ENCODE peak calls at places on chromosome 20, in eight cellular contexts. N is stromal cell of bone marrow; J is iPS DF 6.9; H is Calu3; G is A172; K is fibroblast of the conjunctiva; M is T-helper 9 cell; W is stimulated activated naive B cell treated with anti-CD40 and anti-IgM and Interleukin-4, amounts not matched to agents 10 μg/mL and 1 μg/mL and 100 μg/mL, for 72 hours. C is an unnamed sample.

GRCh38 chr20:51481311-51481997 is 61.1 kb downstream of the NFATC2 start:
- DNase-seq in N (no peak), J (no peak), H (peak; percentile 23), G (no peak), K (no peak), M (peak; percentile 31), W (no peak), C (no peak)

GRCh38 chr20:57629976-57630525 is 9.8 kb upstream of the ZBP1 start:
- DNase-seq in N (no peak), J (no peak), H (no peak), G (no peak), K (no peak), M (no peak), W (peak; percentile 54), C (no peak)

GRCh38 chr20:4027590-4028265 is 12.4 kb upstream of the RNF24 start:
- DNase-seq in N (no peak), J (no peak), H (no peak), G (no peak), K (no peak), M (no peak), W (no peak), C (no peak)

GRCh38 chr20:39245685-39246311 is 283.7 kb downstream of the DHX35 start:
- DNase-seq in N (no peak), J (no peak), H (no peak), G (no peak), K (no peak), M (no peak), W (no peak), C (no peak)

GRCh38 chr20:53028337-53029007 is 56.3 kb downstream of the TSHZ2 start:
- DNase-seq in N (peak; percentile 33), J (no peak), H (no peak), G (peak; percentile 5), K (no peak), M (no peak), W (no peak), C (no peak)

GRCh38 chr20:45328451-45328850 is 19.8 kb downstream of the SDC4 start:
- DNase-seq in N (no peak), J (no peak), H (no peak), G (no peak), K (no peak), M (no peak), W (no peak), C (no peak)

GRCh38 chr20:63351811-63352591 is 9.1 kb downstream of the CHRNA4 start:
- DNase-seq in N (no peak), J (no peak), H (no peak), G (no peak), K (no peak), M (no peak), W (no peak), C (no peak)

GRCh38 chr20:62860924-62861691 is 514 bp downstream of the TCFL5 start:
- DNase-seq in N (no peak), J (no peak), H (peak; percentile 46), G (no peak), K (no peak), M (peak; percentile 37), W (no peak), C (no peak)

GRCh38 chr20:59145926-59146800 is 17.5 kb upstream of the ZNF831 start:
- DNase-seq in N (no peak), J (no peak), H (no peak), G (no peak), K (no peak), M (no peak), W (no peak), C (no peak)

GRCh38 chr20:59584278-59584925 is 19.9 kb upstream of the PHACTR3 start:
- DNase-seq in N (no peak), J (no peak), H (no peak), G (no peak), K (no peak), M (no peak), W (no peak), C (no peak)

GRCh38 chr20:45945678-45946148 is 11.2 kb downstream of the PCIF1 start:
- DNase-seq in N (no peak), J (no peak), H (no peak), G (peak; percentile 95), K (no peak), M (no peak), W (no peak), C (no peak)

GRCh38 chr20:37315293-37316110 is 26.0 kb downstream of the MANBAL start:
- DNase-seq in N (peak; percentile 68), J (no peak), H (no peak), G (no peak), K (no peak), M (no peak), W (peak; percentile 61), C (no peak)

GRCh38 chr20:48198951-48199431 is 413.7 kb upstream of the SULF2 start:
- DNase-seq in N (no peak), J (no peak), H (no peak), G (no peak), K (no peak), M (no peak), W (no peak), C (peak; percentile 91)

GRCh38 chr20:51697119-51697826 is 70.9 kb downstream of the ATP9A start:
- DNase-seq in N (no peak), J (no peak), H (no peak), G (no peak), K (no peak), M (no peak), W (no peak), C (no peak)

GRCh38 chr20:57993738-57994431 is 234.6 kb downstream of the ANKRD60 start:
- DNase-seq in N (no peak), J (no peak), H (no peak), G (no peak), K (no peak), M (no peak), W (no peak), C (no peak)

GRCh38 chr20:61636531-61637116 is 384.6 kb downstream of the CDH4 start:
- DNase-seq in N (no peak), J (no peak), H (no peak), G (no peak), K (no peak), M (no peak), W (no peak), C (no peak)

GRCh38 chr20:2640260-2640659 is 12.2 kb upstream of the NOP56 start:
- DNase-seq in N (no peak), J (no peak), H (no peak), G (no peak), K (no peak), M (no peak), W (no peak), C (no peak)

GRCh38 chr20:33733654-33734576 is 2.1 kb downstream of the ZNF341 start:
- DNase-seq in N (peak; percentile 47), J (no peak), H (peak; percentile 80), G (peak; percentile 70), K (peak; percentile 55), M (no peak), W (peak; percentile 21), C (peak; percentile 64)

GRCh38 chr20:44993343-44993742 is 27.0 kb downstream of the STK4 start:
- DNase-seq in N (no peak), J (no peak), H (no peak), G (peak; percentile 24), K (no peak), M (no peak), W (no peak), C (no peak)

GRCh38 chr20:33046412-33046811 is 7.3 kb upstream of the BPIFB3 start:
- DNase-seq in N (no peak), J (no peak), H (no peak), G (no peak), K (no peak), M (no peak), W (no peak), C (no peak)